ENCODE peak calls at places on chromosomes 2 and 18, in six cellular contexts. One of them, this sample, is unnamed.
A peak's percentile ranks its signal among the peaks of the same experiment; 100 is the strongest.

GRCh38 chr2:133266075-133266925 is 302.0 kb downstream of the NCKAP5 start:
- DNase-seq in A549: peak; percentile 49
- DNase-seq in SK-N-SH: peak; percentile 70
- DNase-seq in K562: no peak
- DNase-seq in GM12878: no peak
- DNase-seq in H1: no peak
- DNase-seq in this sample: no peak

GRCh38 chr2:38251940-38252339 is 125.1 kb downstream of the ATL2 start:
- DNase-seq in A549: no peak
- DNase-seq in SK-N-SH: no peak
- DNase-seq in K562: no peak
- DNase-seq in GM12878: no peak
- DNase-seq in H1: no peak
- DNase-seq in this sample: no peak

GRCh38 chr2:86000131-86000937 is 105.4 kb downstream of the POLR1A start:
- DNase-seq in A549: no peak
- DNase-seq in SK-N-SH: no peak
- DNase-seq in K562: no peak
- DNase-seq in GM12878: no peak
- DNase-seq in H1: no peak
- DNase-seq in this sample: no peak

GRCh38 chr18:7417742-7418141 is 149.4 kb upstream of the PTPRM start:
- DNase-seq in A549: peak; percentile 34
- DNase-seq in SK-N-SH: no peak
- DNase-seq in K562: no peak
- DNase-seq in GM12878: no peak
- DNase-seq in H1: no peak
- DNase-seq in this sample: no peak

GRCh38 chr18:10907749-10908148 is 241.6 kb downstream of the PIEZO2 start:
- DNase-seq in A549: no peak
- DNase-seq in SK-N-SH: no peak
- DNase-seq in K562: no peak
- DNase-seq in GM12878: no peak
- DNase-seq in H1: no peak
- DNase-seq in this sample: no peak

GRCh38 chr18:21912339-21913239 is 172.0 kb downstream of the MIB1 start:
- DNase-seq in A549: no peak
- DNase-seq in SK-N-SH: no peak
- DNase-seq in K562: no peak
- DNase-seq in GM12878: no peak
- DNase-seq in H1: no peak
- DNase-seq in this sample: no peak

GRCh38 chr2:10918661-10919414 is 7.1 kb downstream of the KCNF1 start:
- DNase-seq in A549: no peak
- DNase-seq in SK-N-SH: no peak
- DNase-seq in K562: peak; percentile 41
- DNase-seq in GM12878: no peak
- DNase-seq in H1: no peak
- DNase-seq in this sample: no peak

GRCh38 chr18:58493516-58494253 is 135.2 kb downstream of the ALPK2 start:
- DNase-seq in A549: peak; percentile 55
- DNase-seq in SK-N-SH: peak; percentile 74
- DNase-seq in K562: peak; percentile 79
- DNase-seq in GM12878: peak; percentile 28
- DNase-seq in H1: peak; percentile 54
- DNase-seq in this sample: peak; percentile 76

GRCh38 chr2:148391324-148391723 is 253.2 kb upstream of the EPC2 start:
- DNase-seq in A549: no peak
- DNase-seq in SK-N-SH: no peak
- DNase-seq in K562: no peak
- DNase-seq in GM12878: no peak
- DNase-seq in H1: no peak
- DNase-seq in this sample: no peak

GRCh38 chr2:61582191-61582590 is 44.0 kb upstream of the XPO1 start:
- DNase-seq in A549: no peak
- DNase-seq in SK-N-SH: no peak
- DNase-seq in K562: no peak
- DNase-seq in GM12878: no peak
- DNase-seq in H1: peak; percentile 72
- DNase-seq in this sample: no peak

GRCh38 chr18:67862069-67862468 is 345.5 kb upstream of the DSEL start:
- DNase-seq in A549: no peak
- DNase-seq in SK-N-SH: no peak
- DNase-seq in K562: no peak
- DNase-seq in GM12878: no peak
- DNase-seq in H1: no peak
- DNase-seq in this sample: no peak

GRCh38 chr2:174522553-174522952 is 35.7 kb upstream of the GPR155 start:
- DNase-seq in A549: no peak
- DNase-seq in SK-N-SH: peak; percentile 34
- DNase-seq in K562: no peak
- DNase-seq in GM12878: no peak
- DNase-seq in H1: no peak
- DNase-seq in this sample: no peak

GRCh38 chr2:236679906-236680305 is 110.3 kb downstream of the ACKR3 start:
- DNase-seq in A549: no peak
- DNase-seq in SK-N-SH: no peak
- DNase-seq in K562: no peak
- DNase-seq in GM12878: no peak
- DNase-seq in H1: no peak
- DNase-seq in this sample: no peak

GRCh38 chr2:36570416-36570815 is 27.6 kb downstream of the FEZ2 start:
- DNase-seq in A549: no peak
- DNase-seq in SK-N-SH: no peak
- DNase-seq in K562: no peak
- DNase-seq in GM12878: no peak
- DNase-seq in H1: no peak
- DNase-seq in this sample: no peak

GRCh38 chr2:222751821-222752719 is 80.6 kb downstream of the MOGAT1 start:
- DNase-seq in A549: no peak
- DNase-seq in SK-N-SH: no peak
- DNase-seq in K562: no peak
- DNase-seq in GM12878: no peak
- DNase-seq in H1: no peak
- DNase-seq in this sample: no peak

GRCh38 chr2:42503291-42503690 is 9.5 kb upstream of the KCNG3 start:
- DNase-seq in A549: no peak
- DNase-seq in SK-N-SH: no peak
- DNase-seq in K562: no peak
- DNase-seq in GM12878: no peak
- DNase-seq in H1: no peak
- DNase-seq in this sample: no peak

GRCh38 chr2:52034706-52035105 is 1002.8 kb upstream of the NRXN1 start:
- DNase-seq in A549: no peak
- DNase-seq in SK-N-SH: no peak
- DNase-seq in K562: no peak
- DNase-seq in GM12878: no peak
- DNase-seq in H1: no peak
- DNase-seq in this sample: no peak

GRCh38 chr2:239687441-239687840 is 286.6 kb upstream of the HDAC4 start:
- DNase-seq in A549: no peak
- DNase-seq in SK-N-SH: no peak
- DNase-seq in K562: no peak
- DNase-seq in GM12878: no peak
- DNase-seq in H1: no peak
- DNase-seq in this sample: no peak

GRCh38 chr2:238239872-238240760 is at the start of gene HES6:
- DNase-seq in A549: peak; percentile 83
- DNase-seq in SK-N-SH: peak; percentile 98
- DNase-seq in K562: peak; percentile 90
- DNase-seq in GM12878: no peak
- DNase-seq in H1: peak; percentile 75
- DNase-seq in this sample: peak; percentile 82

GRCh38 chr2:85423525-85423924 is 5.0 kb downstream of the SH2D6 start:
- DNase-seq in A549: no peak
- DNase-seq in SK-N-SH: no peak
- DNase-seq in K562: no peak
- DNase-seq in GM12878: no peak
- DNase-seq in H1: no peak
- DNase-seq in this sample: no peak

GRCh38 chr2:14015113-14015512 is 617.4 kb upstream of the LRATD1 start:
- DNase-seq in A549: no peak
- DNase-seq in SK-N-SH: no peak
- DNase-seq in K562: no peak
- DNase-seq in GM12878: no peak
- DNase-seq in H1: no peak
- DNase-seq in this sample: no peak

GRCh38 chr18:8439091-8439490 is 170.1 kb upstream of the RAB12 start:
- DNase-seq in A549: no peak
- DNase-seq in SK-N-SH: no peak
- DNase-seq in K562: no peak
- DNase-seq in GM12878: no peak
- DNase-seq in H1: no peak
- DNase-seq in this sample: no peak

GRCh38 chr2:28055325-28055970 is 164.9 kb downstream of the BABAM2 start:
- DNase-seq in A549: no peak
- DNase-seq in SK-N-SH: no peak
- DNase-seq in K562: no peak
- DNase-seq in GM12878: no peak
- DNase-seq in H1: no peak
- DNase-seq in this sample: no peak

GRCh38 chr2:28049416-28049815 is 158.9 kb downstream of the BABAM2 start:
- DNase-seq in A549: no peak
- DNase-seq in SK-N-SH: no peak
- DNase-seq in K562: no peak
- DNase-seq in GM12878: no peak
- DNase-seq in H1: no peak
- DNase-seq in this sample: no peak

GRCh38 chr2:28052691-28053090 is 162.2 kb downstream of the BABAM2 start:
- DNase-seq in A549: no peak
- DNase-seq in SK-N-SH: no peak
- DNase-seq in K562: no peak
- DNase-seq in GM12878: no peak
- DNase-seq in H1: no peak
- DNase-seq in this sample: no peak

DNA sequence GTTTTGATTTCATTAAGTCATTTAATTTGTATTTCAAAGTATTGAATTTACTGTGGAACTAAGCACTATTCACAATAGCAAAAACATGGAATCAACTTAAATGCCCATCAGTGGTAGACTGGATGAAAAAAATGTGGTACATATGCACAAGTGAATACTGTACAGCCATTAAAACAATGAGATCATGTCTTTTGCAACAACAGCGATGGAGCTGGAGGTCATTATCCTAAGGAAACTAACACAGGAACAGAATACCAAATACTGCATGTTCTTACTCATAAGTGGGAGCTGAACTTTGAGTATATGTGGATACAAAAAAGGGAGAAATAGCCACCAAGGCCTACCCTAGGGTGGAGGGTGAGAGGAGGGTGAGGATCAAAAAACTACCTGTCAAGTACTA is 164.4 kb downstream of the BABAM2 start:
- DNase-seq in A549: no peak
- DNase-seq in SK-N-SH: no peak
- DNase-seq in K562: no peak
- DNase-seq in GM12878: no peak
- DNase-seq in H1: no peak
- DNase-seq in this sample: no peak
- TF ChIP-seq CHD2 in A549: no peak
- TF ChIP-seq CHD2 in SK-N-SH: no peak
- TF ChIP-seq CHD2 in K562: no peak
- TF ChIP-seq CHD2 in GM12878: no peak
- TF ChIP-seq CHD2 in H1: no peak
- TF ChIP-seq CHD2 in this sample: no peak

DNA sequence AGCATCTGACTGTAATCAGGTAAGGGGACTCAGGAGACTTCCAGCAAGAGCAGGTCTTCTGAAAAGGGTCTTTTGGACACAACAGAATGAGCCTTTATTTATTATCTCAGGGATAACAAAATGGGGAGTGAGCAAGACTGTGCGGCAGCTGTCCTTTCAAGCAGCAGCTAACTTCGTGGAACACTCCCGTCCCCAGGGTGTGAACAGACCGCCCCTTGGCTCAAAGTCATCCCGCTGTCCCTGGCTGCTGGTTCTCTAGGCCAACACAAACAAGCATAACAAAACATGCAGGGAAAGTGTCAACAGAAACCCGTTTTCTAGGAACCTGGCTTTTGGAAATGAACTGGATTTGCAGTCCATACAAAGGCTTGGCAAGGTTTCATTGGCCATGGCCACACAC is 787.9 kb upstream of the FANCL start:
- DNase-seq in A549: no peak
- DNase-seq in SK-N-SH: no peak
- DNase-seq in K562: no peak
- DNase-seq in GM12878: no peak
- DNase-seq in H1: no peak
- DNase-seq in this sample: no peak
- TF ChIP-seq CHD2 in A549: no peak
- TF ChIP-seq CHD2 in SK-N-SH: no peak
- TF ChIP-seq CHD2 in K562: no peak
- TF ChIP-seq CHD2 in GM12878: no peak
- TF ChIP-seq CHD2 in H1: no peak
- TF ChIP-seq CHD2 in this sample: no peak

DNA sequence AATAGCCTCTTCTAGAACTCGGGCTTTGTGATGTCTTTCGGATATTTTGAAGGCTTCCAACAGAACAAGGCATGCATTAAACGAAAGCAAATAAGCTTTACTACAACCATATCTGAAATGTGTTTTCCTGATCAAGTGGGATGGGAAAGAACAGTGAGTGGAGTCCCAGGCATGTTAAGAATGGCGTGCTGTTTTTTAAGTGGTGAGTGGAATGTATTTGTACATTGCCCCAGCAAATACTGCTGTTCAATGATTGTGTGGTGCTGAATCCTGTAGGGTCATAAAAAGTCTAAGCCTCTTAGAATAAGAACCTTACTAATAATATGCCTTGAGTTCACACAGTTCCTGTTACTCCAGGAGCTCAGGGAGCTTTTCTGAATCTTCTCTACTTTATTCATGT is 52.5 kb downstream of the POMC start:
- DNase-seq in A549: no peak
- DNase-seq in SK-N-SH: no peak
- DNase-seq in K562: no peak
- DNase-seq in GM12878: no peak
- DNase-seq in H1: no peak
- DNase-seq in this sample: peak; percentile 49
- TF ChIP-seq CHD2 in A549: no peak
- TF ChIP-seq CHD2 in SK-N-SH: no peak
- TF ChIP-seq CHD2 in K562: no peak
- TF ChIP-seq CHD2 in GM12878: no peak
- TF ChIP-seq CHD2 in H1: no peak
- TF ChIP-seq CHD2 in this sample: no peak

DNA sequence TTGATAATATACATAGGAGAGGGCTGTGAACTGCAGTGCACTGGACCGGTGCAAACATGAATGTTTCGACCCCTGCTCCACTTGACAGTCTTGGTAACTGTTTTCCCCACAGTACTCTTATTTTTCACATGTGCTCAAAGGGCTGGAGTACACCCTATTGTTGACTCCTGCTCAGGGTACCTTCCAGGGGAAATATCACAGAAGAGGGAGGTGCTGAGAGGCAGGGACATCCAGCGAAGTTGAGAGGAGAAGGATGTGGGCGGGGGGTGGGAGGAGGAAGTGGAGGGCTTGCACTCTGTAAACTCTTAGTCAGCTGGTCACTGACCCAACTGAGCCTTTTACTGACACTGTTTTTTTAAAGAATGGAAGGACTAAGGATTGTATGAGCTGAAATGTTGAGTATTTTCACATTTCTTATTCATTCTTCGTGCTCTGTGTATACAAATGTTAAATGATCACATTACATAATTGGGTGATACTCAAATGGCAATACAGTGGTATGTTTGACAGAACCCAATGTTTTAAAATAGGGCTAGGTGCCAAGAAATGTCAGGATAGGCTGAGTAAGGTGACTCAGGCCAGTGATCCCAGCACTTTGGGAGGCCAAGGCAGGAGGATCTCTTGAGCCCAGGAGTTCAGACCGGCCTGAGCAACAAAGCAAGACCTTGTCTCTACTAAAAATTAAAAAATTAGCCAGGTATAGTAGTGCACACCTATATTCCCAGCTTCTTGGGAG is 10.0 kb downstream of the INPP4A start:
- DNase-seq in A549: no peak
- DNase-seq in SK-N-SH: no peak
- DNase-seq in K562: peak; percentile 49
- DNase-seq in GM12878: no peak
- DNase-seq in H1: no peak
- DNase-seq in this sample: no peak
- TF ChIP-seq CHD2 in A549: no peak
- TF ChIP-seq CHD2 in SK-N-SH: no peak
- TF ChIP-seq CHD2 in K562: no peak
- TF ChIP-seq CHD2 in GM12878: peak; percentile 42
- TF ChIP-seq CHD2 in H1: no peak
- TF ChIP-seq CHD2 in this sample: no peak

This sample was measured in HepG2.